ENCODE peak calls at places on chromosome 6, in nine cellular contexts. E, B, D, J, Z, G, X, S and O are unnamed samples.

GRCh38 chr6:30264731-30265130 is 51.5 kb upstream of the TRIM26 start:
- DNase-seq in S (no peak), Z (peak; percentile 68), X (no peak), G (no peak), B (no peak), D (no peak), E (no peak), J (no peak), O (no peak)

GRCh38 chr6:75802366-75802765 is 53.3 kb downstream of the MYO6 start:
- DNase-seq in G (peak; percentile 68), J (no peak), D (no peak), E (no peak), X (no peak), B (no peak), Z (peak; percentile 49), S (no peak), O (peak; percentile 5)

GRCh38 chr6:34455831-34456230 is 10.0 kb upstream of the PACSIN1 start:
- DNase-seq in J (no peak), G (no peak), X (no peak), Z (no peak), E (no peak), S (no peak), D (no peak), B (no peak), O (no peak)

GRCh38 chr6:31247813-31248212 is 24.1 kb downstream of the HLA-C start:
- DNase-seq in X (no peak), G (no peak), E (no peak), Z (no peak), B (no peak), J (no peak), S (no peak), D (no peak), O (no peak)

GRCh38 chr6:137872071-137872470 is 5.0 kb downstream of the TNFAIP3 start:
- DNase-seq in S (no peak), B (no peak), E (no peak), X (no peak), G (no peak), Z (no peak), J (no peak), D (no peak), O (peak; percentile 69)

GRCh38 chr6:153059311-153059710 is 56.8 kb upstream of the MTRF1L start:
- DNase-seq in J (no peak), S (no peak), D (no peak), Z (no peak), E (no peak), X (no peak), B (no peak), G (peak; percentile 55), O (no peak)

GRCh38 chr6:136244061-136244616 is 6.0 kb downstream of the MTFR2 start:
- DNase-seq in S (no peak), Z (peak; percentile 36), D (no peak), E (no peak), B (no peak), X (no peak), J (no peak), G (peak; percentile 29), O (no peak)

GRCh38 chr6:134402372-134402984 is 84.6 kb upstream of the SGK1 start:
- DNase-seq in B (no peak), G (no peak), S (no peak), E (no peak), X (no peak), D (no peak), Z (no peak), J (no peak), O (no peak)

GRCh38 chr6:163367388-163368183 is 46.9 kb upstream of the QKI start:
- DNase-seq in X (no peak), Z (peak; percentile 61), J (no peak), E (no peak), D (peak; percentile 53), G (no peak), S (no peak), B (no peak), O (peak; percentile 33)

DNA sequence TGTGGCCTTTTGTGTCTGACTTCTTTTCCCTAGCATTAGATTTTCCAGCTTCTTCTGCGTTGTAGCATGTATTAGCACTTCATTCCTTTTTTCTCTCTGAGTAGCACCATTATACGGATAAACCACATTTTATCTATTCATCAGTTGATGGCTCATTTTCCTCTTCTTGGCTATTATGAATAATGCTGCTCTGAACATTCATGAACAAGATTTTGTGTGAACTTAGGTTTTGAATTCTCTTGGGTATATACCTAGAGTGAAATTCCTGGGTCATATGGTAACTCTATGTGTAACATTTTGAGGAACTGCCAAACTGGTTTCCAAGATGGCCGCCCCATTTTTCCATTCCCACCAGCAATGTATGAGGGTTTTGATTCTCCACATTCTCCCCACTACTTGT is 28.7 kb downstream of the SLC22A16 start:
- DNase-seq in B (no peak), Z (no peak), S (no peak), E (no peak), G (no peak), J (no peak), D (no peak), X (no peak), O (no peak)
- H3K27me3 ChIP-seq in B (no peaks in the 10 kb centered on the region), Z (no peaks in the 10 kb centered on the region), S (no peaks in the 10 kb centered on the region), E (no peaks in the 10 kb centered on the region), G (peaks cover 14% of the 10 kb centered on the region), J (no peaks in the 10 kb centered on the region), D (no peaks in the 10 kb centered on the region), X (peaks cover 3% of the 10 kb centered on the region), O (no peaks in the 10 kb centered on the region)

GRCh38 chr6:19033683-19034082 is 646.5 kb downstream of the RNF144B start:
- DNase-seq in D (no peak), Z (no peak), S (no peak), B (no peak), X (no peak), G (no peak), E (no peak), J (no peak), O (no peak)
- H3K27me3 ChIP-seq in D (no peaks in the 10 kb centered on the region), Z (no peaks in the 10 kb centered on the region), S (no peaks in the 10 kb centered on the region), B (no peaks in the 10 kb centered on the region), X (no peaks in the 10 kb centered on the region), G (no peaks in the 10 kb centered on the region), E (no peaks in the 10 kb centered on the region), J (no peaks in the 10 kb centered on the region), O (no peaks in the 10 kb centered on the region)

GRCh38 chr6:43254138-43254817 is 11.0 kb downstream of the TTBK1 start:
- DNase-seq in X (no peak), G (no peak), Z (no peak), S (no peak), E (no peak), D (no peak), J (no peak), B (no peak), O (peak; percentile 24)
- H3K27me3 ChIP-seq in X (peaks cover 19% of the 10 kb centered on the region), G (peaks cover 60% of the 10 kb centered on the region), Z (peaks cover 19% of the 10 kb centered on the region), S (peaks cover 24% of the 10 kb centered on the region), E (no peaks in the 10 kb centered on the region), D (peaks cover 13% of the 10 kb centered on the region), J (peaks cover 80% of the 10 kb centered on the region), B (no peaks in the 10 kb centered on the region), O (peaks cover 15% of the 10 kb centered on the region)

GRCh38 chr6:158087519-158087867 is 80.6 kb downstream of the SERAC1 start:
- DNase-seq in D (no peak), B (no peak), S (no peak), J (no peak), G (no peak), E (peak; percentile 59), Z (no peak), X (no peak), O (no peak)
- H3K27me3 ChIP-seq in D (no peaks in the 10 kb centered on the region), B (no peaks in the 10 kb centered on the region), S (no peaks in the 10 kb centered on the region), J (no peaks in the 10 kb centered on the region), G (no peaks in the 10 kb centered on the region), E (no peaks in the 10 kb centered on the region), Z (no peaks in the 10 kb centered on the region), X (no peaks in the 10 kb centered on the region), O (no peaks in the 10 kb centered on the region)

GRCh38 chr6:124719951-124720350 is 242.3 kb upstream of the RNF217 start:
- DNase-seq in B (no peak), G (no peak), Z (no peak), X (no peak), E (no peak), S (no peak), J (no peak), D (no peak), O (no peak)

GRCh38 chr6:124722479-124722878 is 239.8 kb upstream of the RNF217 start:
- DNase-seq in G (no peak), X (no peak), J (no peak), Z (no peak), S (no peak), E (no peak), B (no peak), D (no peak), O (no peak)
- H3K27me3 ChIP-seq in G (no peaks in the 10 kb centered on the region), X (no peaks in the 10 kb centered on the region), J (no peaks in the 10 kb centered on the region), Z (no peaks in the 10 kb centered on the region), S (no peaks in the 10 kb centered on the region), E (no peaks in the 10 kb centered on the region), B (no peaks in the 10 kb centered on the region), D (no peaks in the 10 kb centered on the region), O (no peaks in the 10 kb centered on the region)

GRCh38 chr6:127522714-127523113 is 3.6 kb upstream of the MTCL3 start:
- DNase-seq in D (no peak), X (no peak), E (no peak), B (no peak), S (no peak), J (no peak), G (no peak), Z (no peak), O (no peak)
- H3K27me3 ChIP-seq in D (peaks cover 5% of the 10 kb centered on the region), X (peaks cover 64% of the 10 kb centered on the region), E (peaks cover 12% of the 10 kb centered on the region), B (peaks cover 34% of the 10 kb centered on the region), S (peaks cover 48% of the 10 kb centered on the region), J (peaks cover 59% of the 10 kb centered on the region), G (no peaks in the 10 kb centered on the region), Z (no peaks in the 10 kb centered on the region), O (peaks cover 9% of the 10 kb centered on the region)

DNA sequence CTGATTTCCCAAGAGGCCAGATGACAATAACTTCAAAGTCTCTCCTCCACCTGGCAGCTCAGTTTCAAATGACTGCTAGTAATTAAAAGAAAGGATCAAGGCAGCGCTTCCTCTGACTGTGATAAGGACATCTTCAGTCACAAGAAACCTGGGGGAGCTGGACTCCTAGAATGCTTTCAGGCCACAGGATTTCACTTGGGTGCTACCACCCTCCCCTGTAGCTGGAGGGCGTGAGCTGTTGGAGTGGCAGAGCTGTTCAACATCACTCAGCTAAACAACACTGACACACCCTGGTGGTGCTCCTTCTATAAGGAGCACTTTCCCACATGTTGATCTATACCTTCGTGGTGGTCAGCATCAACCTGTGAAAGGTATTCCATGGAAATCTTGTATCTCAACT is 2.2 kb upstream of the CNR1 start:
- DNase-seq in X (no peak), D (no peak), S (no peak), E (no peak), Z (no peak), B (no peak), G (no peak), J (no peak), O (no peak)
- H3K27me3 ChIP-seq in X (peaks cover 56% of the 10 kb centered on the region), D (peaks cover 26% of the 10 kb centered on the region), S (peaks cover 53% of the 10 kb centered on the region), E (peaks cover 11% of the 10 kb centered on the region), Z (peaks cover 46% of the 10 kb centered on the region), B (peaks cover 74% of the 10 kb centered on the region), G (peaks cover 68% of the 10 kb centered on the region), J (peaks cover 71% of the 10 kb centered on the region), O (peaks cover 16% of the 10 kb centered on the region)